ENCODE peak calls at places on chromosomes 6 and 20, in four cellular contexts. C is KBM-7, X is NCI-H1436, B is SHP77. Z is an unnamed sample.

GRCh38 chr6:155328539-155329459 is 14.5 kb upstream of the TFB1M start:
- DNase-seq in C (no peak), X (peak), B (no peak), Z (peak)

GRCh38 chr6:137660296-137660731 is 166.1 kb upstream of the OLIG3 start:
- DNase-seq in C (no peak), X (no peak), B (no peak), Z (peak)

GRCh38 chr6:168372871-168373270 is 53.3 kb upstream of the DACT2 start:
- DNase-seq in C (no peak), X (no peak), B (peak), Z (peak)

GRCh38 chr20:62675156-62675871 is 33.0 kb downstream of the SLCO4A1 start:
- DNase-seq in C (no peak), X (no peak), B (no peak), Z (no peak)

GRCh38 chr6:44527191-44527960 is 139.9 kb downstream of the CDC5L start:
- DNase-seq in C (peak), X (no peak), B (no peak), Z (no peak)

GRCh38 chr20:53579581-53580375 is 13.9 kb downstream of the ZNF217 start:
- DNase-seq in C (peak), X (no peak), B (no peak), Z (no peak)

GRCh38 chr20:62475819-62476073 is at the start of gene GATA5:
- DNase-seq in C (no peak), X (no peak), B (no peak), Z (peak)

GRCh38 chr20:43442310-43442880 is 15.3 kb upstream of the SRSF6 start:
- DNase-seq in C (no peak), X (no peak), B (no peak), Z (no peak)

GRCh38 chr20:57660510-57661199 is 40.4 kb upstream of the ZBP1 start:
- DNase-seq in C (no peak), X (no peak), B (no peak), Z (no peak)

GRCh38 chr6:128117916-128118315 is 217.1 kb upstream of the THEMIS start:
- DNase-seq in C (no peak), X (no peak), B (no peak), Z (no peak)

GRCh38 chr20:36929290-36929689 is 22.2 kb downstream of the SAMHD1 start:
- DNase-seq in C (no peak), X (no peak), B (no peak), Z (no peak)

GRCh38 chr20:64099880-64100565 is 7.3 kb downstream of the NPBWR2 start:
- DNase-seq in C (no peak), X (peak), B (peak), Z (peak)

GRCh38 chr6:90338409-90338808 is 41.8 kb upstream of the BACH2 start:
- DNase-seq in C (no peak), X (no peak), B (no peak), Z (no peak)

GRCh38 chr20:21520702-21521595 is 7.1 kb upstream of the NKX2-2 start:
- DNase-seq in C (no peak), X (peak), B (peak), Z (peak)

GRCh38 chr6:116012966-116013365 is 47.7 kb downstream of the FRK start:
- DNase-seq in C (no peak), X (no peak), B (no peak), Z (no peak)

GRCh38 chr6:131216277-131216676 is 81.0 kb downstream of the AKAP7 start:
- DNase-seq in C (no peak), X (no peak), B (no peak), Z (no peak)

GRCh38 chr20:45407067-45407745 is 883 bp upstream of the DBNDD2 start:
- DNase-seq in C (no peak), X (no peak), B (peak), Z (peak)

GRCh38 chr20:63102720-63103375 is 96.1 kb upstream of the BHLHE23 start:
- DNase-seq in C (peak), X (no peak), B (peak), Z (peak)

GRCh38 chr6:160730911-160731310 is 28.9 kb downstream of the PLG start:
- DNase-seq in C (peak), X (no peak), B (no peak), Z (no peak)

GRCh38 chr6:27582928-27583725 is 110.2 kb upstream of the ZNF184 start:
- DNase-seq in C (peak), X (peak), B (no peak), Z (peak)

GRCh38 chr6:149443411-149444181 is 41.2 kb downstream of the ZC3H12D start:
- DNase-seq in C (no peak), X (no peak), B (no peak), Z (no peak)

GRCh38 chr6:6844451-6844974 is 256.0 kb downstream of the LY86 start:
- DNase-seq in C (no peak), X (no peak), B (no peak), Z (no peak)

GRCh38 chr6:54875539-54875938 is 29.0 kb downstream of the FAM83B start:
- DNase-seq in C (no peak), X (no peak), B (no peak), Z (no peak)

GRCh38 chr6:148298683-148299082 is 44.0 kb upstream of the SASH1 start:
- DNase-seq in C (no peak), X (no peak), B (no peak), Z (no peak)

GRCh38 chr6:54717849-54718455 is 128.6 kb upstream of the FAM83B start:
- DNase-seq in C (peak), X (peak), B (peak), Z (peak)

GRCh38 chr20:24701668-24702067 is 232.2 kb downstream of the SYNDIG1 start:
- DNase-seq in C (no peak), X (no peak), B (no peak), Z (peak)

GRCh38 chr6:139970591-139970991 is 596.1 kb upstream of the CITED2 start:
- DNase-seq in C (no peak), X (no peak), B (no peak), Z (no peak)

GRCh38 chr20:753897-754635 is 14.2 kb downstream of the SLC52A3 start:
- DNase-seq in C (no peak), X (no peak), B (no peak), Z (no peak)

GRCh38 chr6:20534906-20535305 is 649 bp downstream of the CDKAL1 start:
- DNase-seq in C (no peak), X (no peak), B (no peak), Z (peak)

GRCh38 chr6:113630738-113631535 is 226.2 kb upstream of the MARCKS start:
- DNase-seq in C (no peak), X (no peak), B (no peak), Z (peak)

GRCh38 chr6:111761783-111762312 is 111.4 kb downstream of the FYN start:
- DNase-seq in C (peak), X (no peak), B (no peak), Z (no peak)

GRCh38 chr6:67633058-67633457 is 1002.0 kb upstream of the ADGRB3 start:
- DNase-seq in C (peak), X (no peak), B (no peak), Z (no peak)